ENCODE peak calls at places on chromosome 15, in eight cellular contexts. U, Q, B, N, P, S, C and Y are unnamed samples.

GRCh38 chr15:63442080-63442479 is 60.4 kb upstream of the CA12 start:
- DNase-seq in U (no peak), Q (no peak), B (no peak), N (no peak), P (no peak), S (no peak), C (no peak), Y (no peak)

GRCh38 chr15:66864086-66864830 is 162.2 kb downstream of the SMAD6 start:
- DNase-seq in U (peak; percentile 17), Q (no peak), B (peak; percentile 4), N (peak; percentile 17), P (no peak), S (no peak), C (no peak), Y (peak; percentile 8)

GRCh38 chr15:40932146-40932545 is 3.0 kb downstream of the DLL4 start:
- DNase-seq in U (no peak), Q (no peak), B (peak; percentile 32), N (peak; percentile 49), P (no peak), S (no peak), C (no peak), Y (no peak)

GRCh38 chr15:73517566-73517965 is 74.6 kb downstream of the REC114 start:
- DNase-seq in U (no peak), Q (no peak), B (no peak), N (no peak), P (no peak), S (no peak), C (no peak), Y (no peak)

GRCh38 chr15:98408231-98408630 is 240.1 kb upstream of the IGF1R start:
- DNase-seq in U (no peak), Q (no peak), B (no peak), N (no peak), P (no peak), S (no peak), C (no peak), Y (no peak)

GRCh38 chr15:94467034-94467433 is 235.7 kb downstream of the MCTP2 start:
- DNase-seq in U (no peak), Q (peak; percentile 61), B (no peak), N (no peak), P (no peak), S (no peak), C (no peak), Y (no peak)

GRCh38 chr15:63065262-63066234 is 23.0 kb downstream of the TPM1 start:
- DNase-seq in U (no peak), Q (no peak), B (no peak), N (no peak), P (no peak), S (no peak), C (peak; percentile 66), Y (no peak)

GRCh38 chr15:88748651-88749050 is 54.6 kb upstream of the ACAN start:
- DNase-seq in U (no peak), Q (no peak), B (no peak), N (no peak), P (no peak), S (no peak), C (no peak), Y (no peak)

GRCh38 chr15:98150084-98150483 is 189.6 kb downstream of the ARRDC4 start:
- DNase-seq in U (no peak), Q (no peak), B (no peak), N (no peak), P (no peak), S (no peak), C (no peak), Y (no peak)

GRCh38 chr15:40985541-40986330 is 32.5 kb downstream of the CHAC1 start:
- DNase-seq in U (no peak), Q (no peak), B (no peak), N (no peak), P (no peak), S (no peak), C (no peak), Y (no peak)

GRCh38 chr15:30991301-30992072 is at the start of gene MTMR10:
- DNase-seq in U (peak; percentile 63), Q (peak; percentile 48), B (peak; percentile 83), N (peak; percentile 76), P (no peak), S (peak; percentile 36), C (peak; percentile 83), Y (peak; percentile 82)

GRCh38 chr15:37133619-37134018 is 33.3 kb upstream of the MEIS2 start:
- DNase-seq in U (no peak), Q (no peak), B (no peak), N (no peak), P (no peak), S (no peak), C (no peak), Y (no peak)

GRCh38 chr15:85920926-85921325 is 126.2 kb upstream of the KLHL25 start:
- DNase-seq in U (no peak), Q (no peak), B (no peak), N (no peak), P (no peak), S (no peak), C (no peak), Y (no peak)

GRCh38 chr15:88391700-88392099 is 75.5 kb downstream of the MRPL46 start:
- DNase-seq in U (no peak), Q (no peak), B (no peak), N (no peak), P (no peak), S (no peak), C (no peak), Y (no peak)

GRCh38 chr15:92904832-92905640 is 4.9 kb downstream of the CHD2 start:
- DNase-seq in U (no peak), Q (no peak), B (no peak), N (no peak), P (no peak), S (no peak), C (no peak), Y (no peak)

GRCh38 chr15:92327033-92327432 is 66.6 kb upstream of the ST8SIA2 start:
- DNase-seq in U (no peak), Q (no peak), B (no peak), N (no peak), P (no peak), S (no peak), C (no peak), Y (no peak)

GRCh38 chr15:82056900-82057825 is 11.3 kb upstream of the MEX3B start:
- DNase-seq in U (no peak), Q (no peak), B (no peak), N (no peak), P (no peak), S (no peak), C (peak; percentile 56), Y (no peak)

GRCh38 chr15:45064386-45064785 is 41.4 kb downstream of the SORD start:
- DNase-seq in U (no peak), Q (peak; percentile 84), B (no peak), N (no peak), P (no peak), S (no peak), C (no peak), Y (peak; percentile 40)

GRCh38 chr15:40239671-40240618 is 1.1 kb downstream of the PAK6 start:
- DNase-seq in U (no peak), Q (no peak), B (no peak), N (no peak), P (no peak), S (no peak), C (peak; percentile 40), Y (peak; percentile 22)

GRCh38 chr15:47794266-47794914 is 77.1 kb downstream of the SEMA6D start:
- DNase-seq in U (no peak), Q (no peak), B (no peak), N (no peak), P (no peak), S (no peak), C (no peak), Y (no peak)

GRCh38 chr15:69665641-69666091 is 213.0 kb downstream of the RPLP1 start:
- DNase-seq in U (no peak), Q (no peak), B (no peak), N (no peak), P (no peak), S (no peak), C (no peak), Y (no peak)

GRCh38 chr15:74788716-74789151 is 6.9 kb downstream of the CSK start:
- DNase-seq in U (no peak), Q (no peak), B (peak; percentile 61), N (peak; percentile 46), P (peak; percentile 92), S (no peak), C (peak; percentile 60), Y (no peak)
- H3K4me3 ChIP-seq in U (peak overlapping the region; percentile 25), Q (no peak overlapping the region), B (no peak overlapping the region), N (peak overlapping the region; percentile 20), P (peak overlapping the region; percentile 77), S (no peak overlapping the region), C (no peak overlapping the region), Y (no peak overlapping the region)

GRCh38 chr15:78065973-78066946 is 11.3 kb downstream of the TBC1D2B start:
- DNase-seq in U (no peak), Q (no peak), B (no peak), N (no peak), P (peak; percentile 81), S (no peak), C (no peak), Y (no peak)

GRCh38 chr15:78065284-78065872 is 12.1 kb downstream of the TBC1D2B start:
- DNase-seq in U (no peak), Q (peak; percentile 99), B (peak; percentile 66), N (peak; percentile 87), P (no peak), S (no peak), C (no peak), Y (peak; percentile 47)

GRCh38 chr15:78061963-78062427 is 15.5 kb downstream of the TBC1D2B start:
- DNase-seq in U (no peak), Q (no peak), B (no peak), N (peak; percentile 62), P (no peak), S (no peak), C (no peak), Y (no peak)

GRCh38 chr15:78064544-78064943 is 13.0 kb downstream of the TBC1D2B start:
- DNase-seq in U (no peak), Q (no peak), B (no peak), N (no peak), P (no peak), S (no peak), C (no peak), Y (no peak)

GRCh38 chr15:78063966-78064365 is 13.5 kb downstream of the TBC1D2B start:
- DNase-seq in U (no peak), Q (no peak), B (no peak), N (no peak), P (no peak), S (no peak), C (no peak), Y (no peak)
- TF ChIP-seq POLR2AphosphoS5 in U (peak; percentile 39), Q (no peak), B (peak; percentile 37), N (peak; percentile 71), P (no peak), S (no peak), C (no peak), Y (no peak)

DNA sequence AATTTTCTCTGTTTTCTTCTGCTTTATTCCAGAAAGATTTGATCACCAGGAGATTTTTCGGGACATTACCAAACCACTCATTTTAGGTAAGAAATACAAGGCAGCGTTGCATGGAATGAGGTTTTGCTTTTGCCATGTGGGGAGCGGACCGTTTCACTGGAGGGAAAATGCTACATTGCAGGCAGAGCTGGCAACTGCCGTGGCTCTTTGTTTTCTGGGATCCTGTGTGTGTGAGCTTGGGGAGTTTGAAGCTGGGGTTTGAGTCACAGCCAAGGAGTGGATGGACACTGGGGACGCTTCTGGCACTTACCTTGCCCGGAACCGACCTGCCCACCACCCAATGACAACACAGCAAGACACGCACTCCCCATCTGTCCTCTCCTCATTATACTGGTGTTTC is 109.9 kb downstream of the APBA2 start:
- DNase-seq in U (no peak), Q (no peak), B (no peak), N (no peak), P (no peak), S (no peak), C (no peak), Y (no peak)
- H3K4me3 ChIP-seq in U (no peak overlapping the region), Q (no peak overlapping the region), B (no peak overlapping the region), N (no peak overlapping the region), P (no peak overlapping the region), S (no peak overlapping the region), C (no peak overlapping the region), Y (no peak overlapping the region)

GRCh38 chr15:89836255-89837133 is 21.8 kb upstream of the ANPEP start:
- DNase-seq in U (no peak), Q (no peak), B (no peak), N (no peak), P (no peak), S (no peak), C (no peak), Y (no peak)
- TF ChIP-seq POLR2AphosphoS5 in U (peak; percentile 46), Q (no peak), B (no peak), N (peak; percentile 27), P (no peak), S (no peak), C (no peak), Y (peak; percentile 39)